ENCODE peak calls at places on chromosomes 7 and 10, in six cellular contexts. K is IMR-90, X is H1, C is neuronal stem cell, O is mesenchymal stem cell, P is trophoblast cell. R is an unnamed sample.
A peak's percentile ranks its signal among the peaks of the same experiment; 100 is the strongest.

GRCh38 chr7:132030161-132030568 is 473.7 kb upstream of the PODXL start:
- DNase-seq in P (no peak), C (no peak), O (no peak), X (no peak), K (no peak), R (no peak)

GRCh38 chr10:373516-374309 is 238.5 kb downstream of the ZMYND11 start:
- DNase-seq in O (peak; percentile 79), C (peak; percentile 12), X (no peak), P (peak; percentile 55), K (peak; percentile 63), R (no peak)

GRCh38 chr7:136266457-136266856 is 289.3 kb upstream of the MTPN start:
- DNase-seq in P (no peak), X (no peak), K (no peak), O (no peak), C (no peak), R (no peak)

GRCh38 chr7:56009695-56010094 is 41.5 kb downstream of the PSPH start:
- DNase-seq in C (no peak), K (no peak), O (no peak), P (no peak), X (no peak), R (no peak)

GRCh38 chr7:103870664-103871063 is 118.8 kb downstream of the RELN start:
- DNase-seq in P (no peak), C (no peak), X (no peak), O (no peak), K (no peak), R (no peak)

GRCh38 chr7:21338728-21339164 is 89.1 kb upstream of the SP4 start:
- DNase-seq in X (no peak), K (no peak), O (no peak), C (no peak), P (no peak), R (no peak)

GRCh38 chr7:30470783-30471182 is 7.8 kb downstream of the NOD1 start:
- DNase-seq in X (no peak), C (no peak), K (peak; percentile 88), O (peak; percentile 92), P (no peak), R (no peak)

GRCh38 chr7:100568176-100568935 is 5.3 kb downstream of the SAP25 start:
- DNase-seq in P (no peak), K (no peak), X (no peak), O (no peak), C (no peak), R (peak; percentile 25)

GRCh38 chr7:98826811-98827231 is 43.0 kb downstream of the TMEM130 start:
- DNase-seq in K (no peak), C (no peak), P (no peak), O (no peak), X (no peak), R (peak; percentile 63)

GRCh38 chr7:116692599-116693308 is 20.8 kb downstream of the MET start:
- DNase-seq in O (no peak), C (no peak), P (no peak), X (no peak), K (peak; percentile 65), R (no peak)

GRCh38 chr7:105877736-105878135 is 1.3 kb upstream of the ATXN7L1 start:
- DNase-seq in P (no peak), K (no peak), C (no peak), X (no peak), O (peak; percentile 33), R (no peak)
- H2AFZ ChIP-seq in P (no peak overlapping the region), K (no peak overlapping the region), C (peak overlapping the region; percentile 98), X (no peak overlapping the region), O (peak overlapping the region; percentile 23), R (no peak overlapping the region)

GRCh38 chr10:8790390-8790789 is 735.9 kb downstream of the GATA3 start:
- DNase-seq in P (no peak), K (no peak), C (no peak), X (no peak), O (no peak), R (no peak)
- H3K4me2 ChIP-seq in P (no peak overlapping the region), K (no peak overlapping the region), C (no peak overlapping the region), X (no peak overlapping the region), O (no peak overlapping the region), R (no peak overlapping the region)

GRCh38 chr10:111498560-111498959 is 421.7 kb downstream of the ADRA2A start:
- DNase-seq in X (no peak), K (no peak), C (no peak), P (no peak), O (no peak), R (no peak)

GRCh38 chr10:111491154-111491553 is 414.3 kb downstream of the ADRA2A start:
- DNase-seq in K (no peak), X (no peak), O (no peak), C (no peak), P (no peak), R (no peak)

GRCh38 chr10:111488668-111489067 is 411.8 kb downstream of the ADRA2A start:
- DNase-seq in C (no peak), O (no peak), K (no peak), P (no peak), X (no peak), R (no peak)

DNA sequence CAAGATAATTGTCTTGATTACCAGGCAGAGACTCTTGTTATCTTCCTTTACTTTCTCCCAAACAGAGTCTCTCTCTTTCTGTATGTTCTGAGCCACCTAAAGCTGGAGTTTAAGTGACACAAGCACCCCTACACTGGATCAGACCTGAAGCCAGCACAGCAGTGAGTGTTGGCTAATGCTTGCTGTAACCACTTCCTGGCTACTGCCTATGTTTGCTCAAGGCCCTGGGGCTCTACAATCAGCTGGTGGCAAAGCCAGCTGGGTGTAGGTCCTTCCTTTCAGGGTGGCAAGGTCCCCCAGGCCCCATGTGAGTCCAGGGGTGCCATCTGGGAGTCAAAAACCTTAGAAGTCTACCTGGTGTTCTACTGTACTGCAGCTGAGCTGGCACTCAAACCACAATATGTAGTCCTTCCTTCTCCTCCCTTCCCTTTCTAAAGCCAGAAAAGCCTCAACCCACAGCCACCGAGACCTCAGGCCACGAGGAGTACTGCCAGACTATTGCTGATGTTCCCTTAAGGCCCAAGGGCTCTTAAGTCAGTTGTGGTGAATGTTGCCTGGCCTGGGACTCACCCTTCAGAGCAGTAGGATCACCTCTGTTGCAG is 416.3 kb downstream of the ADRA2A start:
- DNase-seq in P (no peak), X (no peak), C (no peak), O (no peak), K (no peak), R (no peak)
- H4K91ac ChIP-seq in P (no peak overlapping the region), X (no peak overlapping the region), C (no peak overlapping the region), O (no peak overlapping the region), K (no peak overlapping the region), R (no peak overlapping the region)

DNA sequence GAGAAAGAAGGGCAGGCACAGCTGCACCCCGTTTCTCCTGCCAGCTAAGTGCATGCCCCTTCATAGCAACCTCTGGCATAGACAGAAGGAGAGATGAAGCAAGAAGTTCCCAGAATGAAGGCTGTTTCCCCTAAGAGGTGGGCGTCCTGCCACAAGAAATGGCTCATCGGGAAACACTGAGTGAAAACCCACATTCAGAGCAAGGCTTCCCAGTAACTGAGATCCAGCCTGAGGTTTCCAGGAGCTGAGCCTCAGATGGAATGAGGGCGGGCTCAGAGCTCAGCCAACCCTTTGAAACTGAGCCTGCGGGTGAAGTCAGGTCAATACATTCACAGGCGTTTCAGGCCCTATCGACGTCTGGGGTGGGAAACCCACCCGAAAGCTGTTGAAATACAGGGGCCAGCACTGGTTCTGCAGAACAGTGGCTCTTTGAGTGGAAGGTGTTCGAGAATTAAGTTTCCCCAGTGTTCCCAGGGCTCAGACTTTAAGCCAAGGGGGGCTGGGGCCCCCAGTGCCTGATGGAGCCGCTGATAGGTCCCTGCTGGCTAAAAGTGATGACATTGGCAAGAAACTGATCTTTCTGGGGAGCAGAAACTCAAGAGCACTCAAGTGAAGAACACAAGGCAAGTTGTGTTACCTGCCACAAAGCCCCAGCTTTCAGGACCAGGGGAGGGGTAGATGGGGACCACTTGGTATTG is 510.2 kb downstream of the RPS24 start:
- DNase-seq in K (peak; percentile 94), X (no peak), O (peak; percentile 11), C (no peak), P (no peak), R (no peak)
- H2AFZ ChIP-seq in K (peak overlapping the region; percentile 53), X (peak overlapping the region; percentile 38), O (no peak overlapping the region), C (peak overlapping the region; percentile 65), P (no peak overlapping the region), R (no peak overlapping the region)